ENCODE peak calls at places on chromosomes 16 and 17, in five cellular contexts. One of them, this sample, is unnamed.

GRCh38 chr17:58310511-58311428 is 17.8 kb downstream of the TSPOAP1 start:
- DNase-seq in HepG2: no peak
- DNase-seq in SK-N-SH: peak; percentile 30
- DNase-seq in GM12878: no peak
- DNase-seq in K562: no peak
- DNase-seq in this sample: no peak

GRCh38 chr17:6366144-6366755 is 68.7 kb downstream of the AIPL1 start:
- DNase-seq in HepG2: no peak
- DNase-seq in GM12878: no peak
- DNase-seq in SK-N-SH: no peak
- DNase-seq in K562: no peak
- DNase-seq in this sample: no peak

GRCh38 chr16:66947302-66948033 is 12.2 kb downstream of the CES2 start:
- DNase-seq in SK-N-SH: peak; percentile 88
- DNase-seq in GM12878: peak; percentile 72
- DNase-seq in HepG2: peak; percentile 89
- DNase-seq in K562: peak; percentile 89
- DNase-seq in this sample: peak; percentile 75

GRCh38 chr16:89373355-89374110 is 116.8 kb downstream of the ANKRD11 start:
- DNase-seq in SK-N-SH: no peak
- DNase-seq in GM12878: no peak
- DNase-seq in HepG2: no peak
- DNase-seq in K562: no peak
- DNase-seq in this sample: no peak

GRCh38 chr16:57503366-57503765 is 17.1 kb upstream of the DOK4 start:
- DNase-seq in SK-N-SH: no peak
- DNase-seq in K562: peak; percentile 48
- DNase-seq in HepG2: no peak
- DNase-seq in GM12878: no peak
- DNase-seq in this sample: no peak

GRCh38 chr17:62566996-62567578 is 60.4 kb upstream of the MRC2 start:
- DNase-seq in GM12878: no peak
- DNase-seq in HepG2: no peak
- DNase-seq in SK-N-SH: no peak
- DNase-seq in K562: no peak
- DNase-seq in this sample: no peak

GRCh38 chr17:53736516-53737274 is 86.0 kb upstream of the KIF2B start:
- DNase-seq in HepG2: no peak
- DNase-seq in K562: no peak
- DNase-seq in GM12878: no peak
- DNase-seq in SK-N-SH: no peak
- DNase-seq in this sample: no peak

GRCh38 chr16:58264007-58264406 is 30.8 kb downstream of the PRSS54 start:
- DNase-seq in SK-N-SH: no peak
- DNase-seq in HepG2: no peak
- DNase-seq in K562: no peak
- DNase-seq in GM12878: no peak
- DNase-seq in this sample: no peak

GRCh38 chr17:82949984-82950383 is 110.2 kb upstream of the ZNF750 start:
- DNase-seq in SK-N-SH: no peak
- DNase-seq in HepG2: no peak
- DNase-seq in K562: no peak
- DNase-seq in GM12878: no peak
- DNase-seq in this sample: no peak

GRCh38 chr17:15436399-15437369 is 30.7 kb downstream of the CDRT4 start:
- DNase-seq in SK-N-SH: no peak
- DNase-seq in K562: peak; percentile 56
- DNase-seq in GM12878: no peak
- DNase-seq in HepG2: peak; percentile 65
- DNase-seq in this sample: peak; percentile 38

GRCh38 chr16:66714062-66714461 is 17.5 kb upstream of the CMTM4 start:
- DNase-seq in SK-N-SH: no peak
- DNase-seq in K562: no peak
- DNase-seq in HepG2: no peak
- DNase-seq in GM12878: no peak
- DNase-seq in this sample: no peak

GRCh38 chr16:87464691-87465300 is 28.0 kb downstream of the ZCCHC14 start:
- DNase-seq in K562: peak; percentile 69
- DNase-seq in SK-N-SH: peak; percentile 58
- DNase-seq in HepG2: no peak
- DNase-seq in GM12878: no peak
- DNase-seq in this sample: no peak

GRCh38 chr16:1991588-1992474 is 2.1 kb downstream of the SYNGR3 start:
- DNase-seq in SK-N-SH: peak; percentile 84
- DNase-seq in K562: peak; percentile 99
- DNase-seq in GM12878: peak; percentile 37
- DNase-seq in HepG2: no peak
- DNase-seq in this sample: peak; percentile 98

GRCh38 chr16:19844945-19845641 is 39.6 kb downstream of the GPRC5B start:
- DNase-seq in SK-N-SH: no peak
- DNase-seq in GM12878: no peak
- DNase-seq in K562: peak; percentile 35
- DNase-seq in HepG2: no peak
- DNase-seq in this sample: no peak

GRCh38 chr17:45385331-45385997 is 47.2 kb downstream of the ARHGAP27 start:
- DNase-seq in SK-N-SH: peak; percentile 87
- DNase-seq in HepG2: peak; percentile 73
- DNase-seq in GM12878: peak; percentile 56
- DNase-seq in K562: peak; percentile 85
- DNase-seq in this sample: peak; percentile 86

GRCh38 chr16:17556276-17557052 is 85.7 kb upstream of the XYLT1 start:
- DNase-seq in GM12878: no peak
- DNase-seq in K562: peak; percentile 40
- DNase-seq in HepG2: peak; percentile 49
- DNase-seq in SK-N-SH: peak; percentile 58
- DNase-seq in this sample: peak; percentile 38

GRCh38 chr17:64698725-64699124 is 36.6 kb upstream of the SMURF2 start:
- DNase-seq in HepG2: no peak
- DNase-seq in K562: no peak
- DNase-seq in GM12878: no peak
- DNase-seq in SK-N-SH: no peak
- DNase-seq in this sample: no peak

GRCh38 chr16:49855280-49855821 is 561 bp downstream of the ZNF423 start:
- DNase-seq in HepG2: no peak
- DNase-seq in GM12878: peak; percentile 19
- DNase-seq in SK-N-SH: peak; percentile 83
- DNase-seq in K562: peak; percentile 64
- DNase-seq in this sample: peak; percentile 60

GRCh38 chr17:14289162-14289561 is 11.7 kb upstream of the HS3ST3B1 start:
- DNase-seq in GM12878: no peak
- DNase-seq in HepG2: no peak
- DNase-seq in SK-N-SH: no peak
- DNase-seq in K562: no peak
- DNase-seq in this sample: no peak

GRCh38 chr17:66667491-66668030 is 167.4 kb upstream of the CACNG5 start:
- DNase-seq in K562: no peak
- DNase-seq in GM12878: peak; percentile 56
- DNase-seq in HepG2: no peak
- DNase-seq in SK-N-SH: no peak
- DNase-seq in this sample: no peak

GRCh38 chr16:57366544-57367040 is 5.7 kb upstream of the CX3CL1 start:
- DNase-seq in HepG2: no peak
- DNase-seq in GM12878: no peak
- DNase-seq in SK-N-SH: no peak
- DNase-seq in K562: no peak
- DNase-seq in this sample: no peak

GRCh38 chr17:72512649-72513556 is 392.1 kb downstream of the SOX9 start:
- DNase-seq in SK-N-SH: no peak
- DNase-seq in K562: no peak
- DNase-seq in GM12878: no peak
- DNase-seq in HepG2: no peak
- DNase-seq in this sample: no peak

GRCh38 chr17:6506679-6507231 is 49.6 kb downstream of the PITPNM3 start:
- DNase-seq in HepG2: no peak
- DNase-seq in SK-N-SH: no peak
- DNase-seq in GM12878: no peak
- DNase-seq in K562: no peak
- DNase-seq in this sample: no peak

GRCh38 chr17:49525831-49526741 is 31.0 kb downstream of the NGFR start:
- DNase-seq in GM12878: no peak
- DNase-seq in SK-N-SH: peak; percentile 15
- DNase-seq in HepG2: no peak
- DNase-seq in K562: no peak
- DNase-seq in this sample: no peak

DNA sequence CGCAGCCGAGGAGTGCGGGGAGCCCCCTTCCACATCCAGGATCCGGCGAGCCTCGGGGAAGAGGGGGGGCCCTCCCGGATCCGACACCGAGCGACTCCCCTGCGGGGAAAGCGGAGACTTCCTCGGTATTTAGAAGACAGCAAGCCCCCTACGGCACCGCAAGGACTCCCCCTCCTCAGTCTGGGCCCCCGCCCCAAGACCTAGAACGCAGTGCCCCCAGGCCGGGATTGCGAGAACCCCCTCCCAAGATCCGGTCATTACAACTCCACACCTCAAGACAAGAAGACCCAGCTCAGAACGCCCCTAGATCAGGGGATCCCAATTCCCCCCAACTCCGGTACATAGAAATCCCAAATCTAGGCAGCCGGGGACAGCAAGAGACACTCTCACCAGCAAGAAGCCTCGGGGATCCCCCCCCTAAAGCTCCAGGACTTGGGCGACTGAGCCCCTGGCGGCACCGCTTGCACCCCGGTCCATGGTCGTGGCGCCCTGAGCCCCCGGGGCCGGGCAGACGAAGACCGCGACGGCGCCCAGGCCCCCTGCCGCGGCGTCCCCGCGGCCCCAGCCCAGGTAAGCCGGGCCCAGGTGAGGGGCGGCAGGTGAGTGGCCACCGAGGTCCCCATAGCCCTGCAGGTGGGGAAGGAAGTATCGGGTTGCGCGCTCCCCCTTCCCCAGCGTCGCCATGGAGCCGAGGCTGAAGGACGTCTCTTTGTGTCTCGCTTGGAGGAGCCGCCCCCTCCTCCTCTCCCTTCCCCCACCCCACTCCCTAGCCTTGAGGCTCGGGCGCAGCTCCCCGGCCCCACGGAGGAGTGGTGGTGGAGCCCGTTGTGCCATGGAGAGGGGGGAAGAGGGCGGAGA is 635 bp downstream of the SBK1 start:
- DNase-seq in GM12878: no peak
- DNase-seq in HepG2: no peak
- DNase-seq in K562: no peak
- DNase-seq in SK-N-SH: peak; percentile 74
- DNase-seq in this sample: peak; percentile 26
- TF ChIP-seq FOXM1 in GM12878: no peak
- TF ChIP-seq FOXM1 in HepG2: no peak
- TF ChIP-seq FOXM1 in K562: no peak
- TF ChIP-seq FOXM1 in SK-N-SH: no peak
- TF ChIP-seq FOXM1 in this sample: no peak

GRCh38 chr16:28280881-28281836 is 11.2 kb upstream of the SBK1 start:
- DNase-seq in HepG2: no peak
- DNase-seq in SK-N-SH: no peak
- DNase-seq in K562: no peak
- DNase-seq in GM12878: no peak
- DNase-seq in this sample: no peak
- TF ChIP-seq FOXM1 in HepG2: no peak
- TF ChIP-seq FOXM1 in SK-N-SH: no peak
- TF ChIP-seq FOXM1 in K562: no peak
- TF ChIP-seq FOXM1 in GM12878: no peak
- TF ChIP-seq FOXM1 in this sample: no peak

GRCh38 chr17:1455291-1455747 is 713 bp downstream of the CRK start:
- DNase-seq in SK-N-SH: peak; percentile 85
- DNase-seq in GM12878: no peak
- DNase-seq in HepG2: peak; percentile 62
- DNase-seq in K562: peak; percentile 58
- DNase-seq in this sample: peak; percentile 71

GRCh38 chr17:1452836-1453235 is 3.2 kb downstream of the CRK start:
- DNase-seq in SK-N-SH: no peak
- DNase-seq in GM12878: no peak
- DNase-seq in K562: no peak
- DNase-seq in HepG2: no peak
- DNase-seq in this sample: no peak

GRCh38 chr17:1460233-1460632 is 4.2 kb upstream of the CRK start:
- DNase-seq in SK-N-SH: no peak
- DNase-seq in HepG2: peak; percentile 45
- DNase-seq in K562: no peak
- DNase-seq in GM12878: no peak
- DNase-seq in this sample: no peak

GRCh38 chr17:1454541-1454940 is 1.5 kb downstream of the CRK start:
- DNase-seq in K562: no peak
- DNase-seq in SK-N-SH: no peak
- DNase-seq in GM12878: no peak
- DNase-seq in HepG2: no peak
- DNase-seq in this sample: no peak

GRCh38 chr17:1455748-1456599 is at the start of gene CRK:
- DNase-seq in HepG2: peak; percentile 89
- DNase-seq in GM12878: peak; percentile 73
- DNase-seq in SK-N-SH: peak; percentile 100
- DNase-seq in K562: peak; percentile 98
- DNase-seq in this sample: peak; percentile 99
- TF ChIP-seq FOXM1 in HepG2: no peak
- TF ChIP-seq FOXM1 in GM12878: no peak
- TF ChIP-seq FOXM1 in SK-N-SH: no peak
- TF ChIP-seq FOXM1 in K562: no peak
- TF ChIP-seq FOXM1 in this sample: no peak

DNA sequence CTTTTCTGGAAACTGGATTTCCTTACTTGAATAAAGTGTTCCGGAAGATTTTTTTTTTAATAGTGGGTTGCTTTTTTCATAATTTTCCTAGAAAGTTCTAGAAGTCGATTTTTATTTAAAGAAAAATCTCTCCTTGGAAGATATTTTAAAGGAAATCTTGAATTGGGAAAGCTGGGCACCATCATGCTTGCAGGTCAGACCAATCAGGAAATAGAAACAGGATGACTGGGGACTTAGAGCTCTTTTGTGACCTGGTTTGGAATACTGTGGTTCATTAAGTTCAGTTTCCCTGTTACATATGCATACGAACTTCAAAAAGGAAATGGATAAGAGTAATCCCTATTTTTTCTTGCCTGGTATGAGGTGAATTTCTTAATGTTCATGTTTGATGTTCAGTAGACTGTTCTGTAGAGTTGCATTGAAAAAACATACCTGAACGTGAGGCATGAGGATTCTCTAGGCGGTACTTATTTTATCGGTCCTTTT is 1.2 kb downstream of the NFATC3 start:
- DNase-seq in GM12878: no peak
- DNase-seq in K562: peak; percentile 68
- DNase-seq in HepG2: peak; percentile 69
- DNase-seq in SK-N-SH: peak; percentile 39
- DNase-seq in this sample: peak; percentile 25
- TF ChIP-seq FOXM1 in GM12878: no peak
- TF ChIP-seq FOXM1 in K562: no peak
- TF ChIP-seq FOXM1 in HepG2: no peak
- TF ChIP-seq FOXM1 in SK-N-SH: no peak
- TF ChIP-seq FOXM1 in this sample: no peak

DNA sequence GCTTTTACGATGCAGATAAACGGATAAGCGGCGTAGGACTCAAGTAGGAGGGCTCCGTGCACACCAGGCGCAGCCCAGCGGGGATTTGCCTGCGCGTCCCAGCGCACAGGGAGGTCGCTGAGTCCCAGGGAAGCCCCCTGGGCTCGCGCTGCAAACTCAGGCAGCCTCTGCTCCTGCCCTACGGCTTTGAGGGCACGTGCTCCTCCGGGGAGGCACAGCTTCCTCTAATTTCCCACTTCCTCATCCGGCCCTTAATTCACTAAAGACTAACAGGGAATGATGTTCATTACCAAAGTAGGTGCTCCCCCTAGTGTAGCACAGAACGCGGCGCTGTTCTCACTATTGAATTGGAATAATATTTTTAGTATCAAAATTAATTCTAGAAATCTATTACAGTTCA is 825.4 kb downstream of the KCNJ18 start:
- DNase-seq in K562: peak; percentile 11
- DNase-seq in HepG2: no peak
- DNase-seq in SK-N-SH: no peak
- DNase-seq in GM12878: no peak
- DNase-seq in this sample: no peak
- TF ChIP-seq FOXM1 in K562: no peak
- TF ChIP-seq FOXM1 in HepG2: no peak
- TF ChIP-seq FOXM1 in SK-N-SH: no peak
- TF ChIP-seq FOXM1 in GM12878: no peak
- TF ChIP-seq FOXM1 in this sample: no peak

This sample was measured in HEK293T.